ENCODE peak calls at places on chromosome 12, in six cellular contexts. U is HepG2, S is H1, Y is K562, O is SK-N-SH, A is GM12878. Z is an unnamed sample.

GRCh38 chr12:32120419-32120818 is 13.8 kb downstream of the BICD1 start:
- DNase-seq in U (no peak), S (no peak), Y (no peak), O (no peak), A (no peak), Z (no peak)

GRCh38 chr12:99389751-99390150 is 257.8 kb upstream of the GARIN6 start:
- DNase-seq in U (no peak), S (no peak), Y (no peak), O (no peak), A (no peak), Z (no peak)

GRCh38 chr12:104805186-104805585 is 152.9 kb downstream of the SLC41A2 start:
- DNase-seq in U (no peak), S (no peak), Y (no peak), O (no peak), A (no peak), Z (no peak)

GRCh38 chr12:8145754-8146415 is 10.9 kb upstream of the ZNF705A start:
- DNase-seq in U (no peak), S (peak), Y (no peak), O (no peak), A (no peak), Z (no peak)

GRCh38 chr12:54217309-54217661 is 28.5 kb upstream of the SMUG1 start:
- DNase-seq in U (no peak), S (no peak), Y (no peak), O (peak), A (no peak), Z (no peak)

GRCh38 chr12:123971770-123972447 is 722 bp downstream of the CCDC92 start:
- DNase-seq in U (peak), S (peak), Y (peak), O (peak), A (no peak), Z (no peak)

GRCh38 chr12:107019546-107019945 is 32.6 kb upstream of the MTERF2 start:
- DNase-seq in U (no peak), S (no peak), Y (no peak), O (no peak), A (no peak), Z (no peak)

GRCh38 chr12:113474635-113475436 is 3.2 kb upstream of the LHX5 start:
- DNase-seq in U (no peak), S (no peak), Y (no peak), O (peak), A (no peak), Z (no peak)

GRCh38 chr12:50442178-50442908 is 41.7 kb downstream of the LARP4 start:
- DNase-seq in U (no peak), S (no peak), Y (no peak), O (no peak), A (no peak), Z (no peak)

GRCh38 chr12:104724992-104725585 is 233.0 kb downstream of the SLC41A2 start:
- DNase-seq in U (no peak), S (no peak), Y (no peak), O (no peak), A (no peak), Z (no peak)

GRCh38 chr12:10982244-10982643 is 4.5 kb downstream of the TAS2R50 start:
- DNase-seq in U (no peak), S (no peak), Y (no peak), O (no peak), A (peak), Z (no peak)

GRCh38 chr12:89721291-89721987 is 12.8 kb upstream of the ATP2B1 start:
- DNase-seq in U (no peak), S (no peak), Y (no peak), O (no peak), A (peak), Z (no peak)

GRCh38 chr12:42382013-42382696 is 56.2 kb downstream of the PPHLN1 start:
- DNase-seq in U (no peak), S (no peak), Y (no peak), O (no peak), A (no peak), Z (no peak)

GRCh38 chr12:108373111-108373510 is 34.0 kb upstream of the CMKLR1 start:
- DNase-seq in U (no peak), S (no peak), Y (peak), O (no peak), A (no peak), Z (no peak)

GRCh38 chr12:123075591-123076171 is 75.2 kb downstream of the PITPNM2 start:
- DNase-seq in U (peak), S (peak), Y (peak), O (no peak), A (no peak), Z (no peak)

GRCh38 chr12:67540920-67541624 is 107.5 kb upstream of the DYRK2 start:
- DNase-seq in U (no peak), S (no peak), Y (no peak), O (no peak), A (peak), Z (no peak)

GRCh38 chr12:43914923-43915468 is 79.1 kb downstream of the TMEM117 start:
- DNase-seq in U (peak), S (no peak), Y (no peak), O (no peak), A (no peak), Z (no peak)

GRCh38 chr12:96503971-96504370 is 14.6 kb downstream of the CFAP54 start:
- DNase-seq in U (no peak), S (no peak), Y (no peak), O (no peak), A (no peak), Z (no peak)

GRCh38 chr12:88790231-88790630 is 210.0 kb upstream of the KITLG start:
- DNase-seq in U (no peak), S (no peak), Y (no peak), O (no peak), A (no peak), Z (no peak)

GRCh38 chr12:7369274-7369729 is 65.4 kb downstream of the ACSM4 start:
- DNase-seq in U (peak), S (no peak), Y (no peak), O (peak), A (peak), Z (peak)

GRCh38 chr12:105706321-105706972 is 376.0 kb downstream of the C12orf75 start:
- DNase-seq in U (no peak), S (peak), Y (no peak), O (no peak), A (no peak), Z (no peak)

GRCh38 chr12:124395284-124395752 is 100.4 kb downstream of the RFLNA start:
- DNase-seq in U (no peak), S (no peak), Y (no peak), O (peak), A (no peak), Z (no peak)

GRCh38 chr12:101045486-101046474 is 164.3 kb downstream of the SLC5A8 start:
- DNase-seq in U (no peak), S (no peak), Y (no peak), O (no peak), A (no peak), Z (no peak)

GRCh38 chr12:123107926-123108681 is 42.8 kb downstream of the PITPNM2 start:
- DNase-seq in U (no peak), S (no peak), Y (no peak), O (no peak), A (no peak), Z (no peak)

GRCh38 chr12:130041983-130042812 is 120.1 kb upstream of the FZD10 start:
- DNase-seq in U (no peak), S (no peak), Y (peak), O (peak), A (no peak), Z (no peak)

GRCh38 chr12:130839770-130840355 is 813 bp upstream of the STX2 start:
- DNase-seq in U (no peak), S (no peak), Y (no peak), O (no peak), A (no peak), Z (no peak)

GRCh38 chr12:27178723-27179398 is 65.2 kb upstream of the STK38L start:
- DNase-seq in U (no peak), S (no peak), Y (no peak), O (no peak), A (no peak), Z (no peak)

GRCh38 chr12:69204191-69204590 is 35.2 kb upstream of the CPSF6 start:
- DNase-seq in U (no peak), S (no peak), Y (no peak), O (no peak), A (no peak), Z (no peak)

GRCh38 chr12:125983094-125983783 is 918.0 kb downstream of the AACS start:
- DNase-seq in U (peak), S (peak), Y (peak), O (peak), A (no peak), Z (no peak)

GRCh38 chr12:125989716-125990115 is 924.5 kb downstream of the AACS start:
- DNase-seq in U (no peak), S (no peak), Y (no peak), O (no peak), A (no peak), Z (no peak)

GRCh38 chr12:125988545-125988944 is 923.3 kb downstream of the AACS start:
- DNase-seq in U (no peak), S (no peak), Y (no peak), O (no peak), A (no peak), Z (no peak)

GRCh38 chr12:125981610-125982253 is 916.5 kb downstream of the AACS start:
- DNase-seq in U (peak), S (no peak), Y (no peak), O (no peak), A (no peak), Z (no peak)

GRCh38 chr12:125983784-125984510 is 918.7 kb downstream of the AACS start:
- DNase-seq in U (no peak), S (no peak), Y (no peak), O (peak), A (no peak), Z (no peak)
- TF ChIP-seq JUND in U (no peak), S (no peak), Y (no peak), O (no peak), A (no peak), Z (no peak)

GRCh38 chr12:5295151-5295550 is 136.8 kb upstream of the NTF3 start:
- DNase-seq in U (no peak), S (no peak), Y (no peak), O (no peak), A (no peak), Z (no peak)
- TF ChIP-seq RAD21 in U (no peak), S (no peak), Y (no peak), O (no peak), A (no peak), Z (no peak)

GRCh38 chr12:111741235-111741812 is 25.4 kb upstream of the ALDH2 start:
- DNase-seq in U (no peak), S (no peak), Y (peak), O (peak), A (no peak), Z (no peak)
- TF ChIP-seq JUND in U (no peak), S (no peak), Y (peak), O (no peak), A (no peak), Z (no peak)

GRCh38 chr12:120024193-120024592 is 35.2 kb downstream of the BICDL1 start:
- DNase-seq in U (no peak), S (no peak), Y (no peak), O (no peak), A (no peak), Z (no peak)

GRCh38 chr12:120019942-120020341 is 30.9 kb downstream of the BICDL1 start:
- DNase-seq in U (no peak), S (no peak), Y (no peak), O (no peak), A (no peak), Z (no peak)

DNA sequence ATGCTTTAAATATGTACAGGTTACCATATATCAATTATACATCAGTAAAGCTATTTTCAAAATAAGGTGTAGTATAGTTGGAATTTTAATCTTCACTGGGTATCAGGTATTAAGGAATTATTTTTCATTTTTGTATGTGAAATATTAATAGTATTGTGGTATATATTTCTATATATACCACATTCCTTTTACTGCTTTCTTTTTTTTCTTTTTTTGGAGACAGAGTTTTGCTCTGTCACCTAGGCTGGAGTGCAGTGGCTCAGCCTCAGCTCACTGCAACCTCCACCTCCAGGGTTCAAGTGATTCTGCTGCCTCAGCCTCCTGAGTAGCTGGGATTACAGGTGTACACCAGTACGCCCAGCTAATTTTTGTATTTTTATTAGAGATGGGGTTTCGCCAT is 36.6 kb downstream of the BICDL1 start:
- DNase-seq in U (no peak), S (no peak), Y (no peak), O (no peak), A (no peak), Z (no peak)
- TF ChIP-seq RAD21 in U (no peak), S (no peak), Y (no peak), O (no peak), A (no peak), Z (no peak)

DNA sequence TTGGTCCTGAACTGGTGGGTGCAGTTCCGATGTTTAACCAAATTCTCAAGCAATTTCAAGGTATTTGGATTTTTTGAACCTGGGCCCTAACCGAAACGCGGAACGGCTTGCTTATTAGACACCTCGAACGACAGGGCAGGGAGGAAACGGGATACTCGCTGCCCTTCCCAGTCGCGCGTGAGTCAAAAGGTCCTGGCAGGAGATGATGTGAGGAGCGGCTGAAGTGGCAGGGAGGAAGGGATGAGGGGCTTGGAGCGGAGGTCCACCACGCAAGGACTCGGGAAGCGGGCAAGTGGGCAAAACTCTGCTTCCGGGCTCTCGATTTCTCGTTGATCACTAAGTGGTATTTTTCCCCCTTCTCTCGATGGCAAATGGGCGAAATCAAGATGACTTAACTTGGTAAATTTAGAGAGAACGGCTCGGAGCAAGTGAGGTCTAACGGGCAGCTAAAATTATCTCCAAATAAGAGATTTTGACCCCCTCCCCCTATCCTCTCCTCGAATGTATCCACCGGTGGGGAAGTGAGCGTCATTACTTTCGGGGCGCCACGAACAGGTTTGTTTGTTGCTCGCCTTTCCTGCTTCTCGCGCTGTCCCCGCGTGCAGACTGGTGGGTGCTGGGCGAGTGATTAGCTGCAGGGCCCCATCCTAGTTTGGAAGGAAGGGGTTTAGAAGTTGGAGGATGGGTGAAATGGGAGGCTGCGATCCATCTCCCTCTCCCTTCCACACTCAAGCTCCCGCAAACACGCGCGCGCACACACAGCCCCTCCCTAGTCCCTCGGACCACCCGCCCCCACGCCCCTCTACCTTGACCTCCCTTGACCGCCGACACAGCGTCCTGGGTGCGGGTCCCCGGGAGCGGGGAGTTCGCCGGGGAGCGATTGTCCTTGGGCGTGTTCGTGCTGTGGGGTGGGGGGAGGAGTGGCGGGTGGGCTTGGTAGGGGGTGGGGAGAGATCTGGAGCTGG is 987 bp upstream of the NTF3 start:
- DNase-seq in U (no peak), S (no peak), Y (no peak), O (peak), A (no peak), Z (no peak)
- TF ChIP-seq JUND in U (no peak), S (no peak), Y (no peak), O (no peak), A (no peak), Z (no peak)

DNA sequence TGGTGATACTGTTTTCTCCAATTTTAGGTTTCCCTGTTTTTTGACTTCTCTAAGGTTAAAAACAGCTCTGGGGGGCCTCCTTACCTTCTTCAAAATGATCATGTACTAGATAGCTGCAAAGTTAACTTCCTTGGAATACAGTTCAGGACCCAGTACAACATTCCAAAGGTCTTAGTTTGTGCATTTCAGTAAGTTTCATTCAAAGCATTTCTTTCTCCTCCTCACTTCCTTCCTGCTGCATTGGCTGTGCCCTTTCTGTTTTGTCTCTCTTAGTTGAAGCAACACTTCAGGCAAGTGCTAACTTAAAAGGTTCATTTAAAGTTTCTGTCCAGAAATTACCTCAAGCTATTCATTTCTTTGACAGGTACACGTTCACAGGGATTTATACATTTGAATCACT is 95.7 kb downstream of the SCN8A start:
- DNase-seq in U (no peak), S (no peak), Y (no peak), O (no peak), A (no peak), Z (no peak)
- TF ChIP-seq RAD21 in U (no peak), S (no peak), Y (no peak), O (no peak), A (no peak), Z (no peak)

GRCh38 chr12:63978519-63978918 is 134.0 kb downstream of the SRGAP1 start:
- DNase-seq in U (peak), S (no peak), Y (no peak), O (no peak), A (no peak), Z (peak)
- TF ChIP-seq JUND in U (no peak), S (no peak), Y (no peak), O (peak), A (no peak), Z (peak)

DNA sequence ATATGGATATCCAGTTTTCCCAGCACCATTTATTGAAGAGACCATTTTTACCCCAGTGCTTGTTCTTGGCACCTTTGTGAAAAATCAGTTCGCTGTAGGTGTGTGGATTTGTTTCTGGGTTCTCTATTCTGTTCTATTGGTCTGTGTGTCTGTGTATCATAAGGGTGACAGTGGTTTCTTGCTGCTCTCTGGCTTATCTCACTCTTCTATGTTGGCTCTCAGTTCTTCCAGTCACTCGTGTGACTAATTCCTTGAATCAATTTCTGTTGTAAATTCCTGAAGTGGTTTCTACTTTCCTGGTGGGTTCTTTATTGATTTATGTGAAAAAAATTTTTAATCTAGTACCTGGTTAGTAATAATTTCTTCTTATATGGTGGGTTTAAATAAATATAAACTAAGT is 58.3 kb downstream of the OTOGL start:
- DNase-seq in U (no peak), S (no peak), Y (no peak), O (no peak), A (no peak), Z (no peak)
- TF ChIP-seq RAD21 in U (no peak), S (no peak), Y (no peak), O (no peak), A (no peak), Z (no peak)

Z was measured in HCT116.